ENCODE peak calls at places on chromosomes 1 and 21, in six cellular contexts. Q, G, E, J, H and I are unnamed samples.

GRCh38 chr1:162040657-162041056 is 17.0 kb upstream of the OLFML2B start:
- DNase-seq in Q (no peak), G (no peak), E (no peak), J (no peak), H (no peak), I (no peak)

GRCh38 chr1:6523566-6523965 is 30.7 kb downstream of the NOL9 start:
- DNase-seq in Q (no peak), G (no peak), E (no peak), J (no peak), H (peak), I (no peak)

GRCh38 chr1:46667782-46668760 is at the start of gene ATPAF1:
- DNase-seq in Q (peak), G (peak), E (no peak), J (peak), H (peak), I (peak)

GRCh38 chr21:45329261-45330074 is 41.8 kb upstream of the POFUT2 start:
- DNase-seq in Q (no peak), G (no peak), E (no peak), J (peak), H (no peak), I (no peak)

GRCh38 chr1:91872560-91873081 is 13.3 kb downstream of the TGFBR3 start:
- DNase-seq in Q (no peak), G (no peak), E (no peak), J (no peak), H (no peak), I (peak)

GRCh38 chr1:192986110-192986747 is 72.9 kb downstream of the UCHL5 start:
- DNase-seq in Q (no peak), G (no peak), E (no peak), J (no peak), H (peak), I (peak)

GRCh38 chr1:231683439-231684165 is 57.0 kb downstream of the DISC1 start:
- DNase-seq in Q (no peak), G (no peak), E (no peak), J (no peak), H (no peak), I (no peak)

GRCh38 chr1:222712253-222713090 is at the start of the genes AIDA and BROX:
- DNase-seq in Q (peak), G (peak), E (peak), J (peak), H (peak), I (peak)

GRCh38 chr1:54324750-54325704 is 81.2 kb downstream of the SSBP3 start:
- DNase-seq in Q (no peak), G (no peak), E (no peak), J (no peak), H (no peak), I (no peak)

GRCh38 chr1:77220687-77221463 is 1.6 kb upstream of the PIGK start:
- DNase-seq in Q (no peak), G (no peak), E (no peak), J (no peak), H (peak), I (no peak)

GRCh38 chr1:41811978-41812852 is 106.5 kb downstream of the HIVEP3 start:
- DNase-seq in Q (peak), G (peak), E (peak), J (peak), H (peak), I (peak)

GRCh38 chr1:184210048-184210447 is 158.5 kb downstream of the TSEN15 start:
- DNase-seq in Q (no peak), G (no peak), E (no peak), J (peak), H (peak), I (no peak)

GRCh38 chr1:155062702-155063411 is 683 bp upstream of the EFNA4 start:
- DNase-seq in Q (peak), G (peak), E (no peak), J (no peak), H (peak), I (peak)